ENCODE peak calls at places on chromosomes 3 and 15, in six cellular contexts. One of them, this sample, is unnamed.
A peak's percentile ranks its signal among the peaks of the same experiment; 100 is the strongest.

GRCh38 chr15:78565951-78566774 is 843 bp downstream of the CHRNA5 start:
- DNase-seq in HTR-8/SVneo: peak; percentile 39
- DNase-seq in iris pigment epithelial cell: peak; percentile 18
- DNase-seq in mucosa of descending colon: peak; percentile 31
- DNase-seq in AG09319: no peak
- DNase-seq in T-helper 1 cell: no peak
- DNase-seq in this sample: no peak

GRCh38 chr3:72924055-72924454 is 36.2 kb downstream of the GXYLT2 start:
- DNase-seq in HTR-8/SVneo: no peak
- DNase-seq in iris pigment epithelial cell: no peak
- DNase-seq in mucosa of descending colon: no peak
- DNase-seq in AG09319: no peak
- DNase-seq in T-helper 1 cell: no peak
- DNase-seq in this sample: no peak

GRCh38 chr15:79775821-79776220 is 121.0 kb downstream of the MTHFS start:
- DNase-seq in HTR-8/SVneo: no peak
- DNase-seq in iris pigment epithelial cell: no peak
- DNase-seq in mucosa of descending colon: no peak
- DNase-seq in AG09319: no peak
- DNase-seq in T-helper 1 cell: no peak
- DNase-seq in this sample: no peak

GRCh38 chr3:62928256-62928655 is 53.0 kb upstream of the CADPS start:
- DNase-seq in HTR-8/SVneo: no peak
- DNase-seq in iris pigment epithelial cell: no peak
- DNase-seq in mucosa of descending colon: no peak
- DNase-seq in AG09319: no peak
- DNase-seq in T-helper 1 cell: no peak
- DNase-seq in this sample: no peak

GRCh38 chr3:21894459-21895083 is 143.6 kb upstream of the ZNF385D start:
- DNase-seq in HTR-8/SVneo: peak; percentile 2
- DNase-seq in iris pigment epithelial cell: peak; percentile 35
- DNase-seq in mucosa of descending colon: no peak
- DNase-seq in AG09319: peak; percentile 3
- DNase-seq in T-helper 1 cell: no peak
- DNase-seq in this sample: no peak

GRCh38 chr3:134367869-134368750 is 6.1 kb downstream of the AMOTL2 start:
- DNase-seq in HTR-8/SVneo: no peak
- DNase-seq in iris pigment epithelial cell: no peak
- DNase-seq in mucosa of descending colon: no peak
- DNase-seq in AG09319: no peak
- DNase-seq in T-helper 1 cell: no peak
- DNase-seq in this sample: peak; percentile 52

GRCh38 chr3:194321666-194322640 is 29.2 kb downstream of the CPN2 start:
- DNase-seq in HTR-8/SVneo: no peak
- DNase-seq in iris pigment epithelial cell: no peak
- DNase-seq in mucosa of descending colon: no peak
- DNase-seq in AG09319: no peak
- DNase-seq in T-helper 1 cell: no peak
- DNase-seq in this sample: no peak

GRCh38 chr15:83747050-83747717 is 93.3 kb downstream of the ADAMTSL3 start:
- DNase-seq in HTR-8/SVneo: peak; percentile 40
- DNase-seq in iris pigment epithelial cell: peak; percentile 83
- DNase-seq in mucosa of descending colon: no peak
- DNase-seq in AG09319: no peak
- DNase-seq in T-helper 1 cell: no peak
- DNase-seq in this sample: no peak

GRCh38 chr3:11120091-11120845 is 34.0 kb upstream of the HRH1 start:
- DNase-seq in HTR-8/SVneo: no peak
- DNase-seq in iris pigment epithelial cell: peak; percentile 38
- DNase-seq in mucosa of descending colon: no peak
- DNase-seq in AG09319: no peak
- DNase-seq in T-helper 1 cell: no peak
- DNase-seq in this sample: no peak

GRCh38 chr3:4071481-4072184 is 231.5 kb upstream of the SETMAR start:
- DNase-seq in HTR-8/SVneo: no peak
- DNase-seq in iris pigment epithelial cell: no peak
- DNase-seq in mucosa of descending colon: peak; percentile 19
- DNase-seq in AG09319: no peak
- DNase-seq in T-helper 1 cell: no peak
- DNase-seq in this sample: no peak

GRCh38 chr3:134317106-134317947 is 56.9 kb downstream of the AMOTL2 start:
- DNase-seq in HTR-8/SVneo: no peak
- DNase-seq in iris pigment epithelial cell: no peak
- DNase-seq in mucosa of descending colon: no peak
- DNase-seq in AG09319: no peak
- DNase-seq in T-helper 1 cell: no peak
- DNase-seq in this sample: no peak

GRCh38 chr15:94910166-94910565 is 678.8 kb downstream of the MCTP2 start:
- DNase-seq in HTR-8/SVneo: no peak
- DNase-seq in iris pigment epithelial cell: peak; percentile 25
- DNase-seq in mucosa of descending colon: no peak
- DNase-seq in AG09319: no peak
- DNase-seq in T-helper 1 cell: peak; percentile 0
- DNase-seq in this sample: no peak

GRCh38 chr15:51172190-51172589 is 77.5 kb upstream of the TNFAIP8L3 start:
- DNase-seq in HTR-8/SVneo: no peak
- DNase-seq in iris pigment epithelial cell: peak; percentile 37
- DNase-seq in mucosa of descending colon: no peak
- DNase-seq in AG09319: no peak
- DNase-seq in T-helper 1 cell: no peak
- DNase-seq in this sample: no peak

GRCh38 chr15:69064649-69065048 is 50.2 kb downstream of the NOX5 start:
- DNase-seq in HTR-8/SVneo: no peak
- DNase-seq in iris pigment epithelial cell: no peak
- DNase-seq in mucosa of descending colon: no peak
- DNase-seq in AG09319: no peak
- DNase-seq in T-helper 1 cell: no peak
- DNase-seq in this sample: no peak

GRCh38 chr3:43041517-43041916 is 62.4 kb downstream of the GASK1A start:
- DNase-seq in HTR-8/SVneo: no peak
- DNase-seq in iris pigment epithelial cell: no peak
- DNase-seq in mucosa of descending colon: no peak
- DNase-seq in AG09319: no peak
- DNase-seq in T-helper 1 cell: no peak
- DNase-seq in this sample: no peak

GRCh38 chr3:124763644-124764358 is 33.5 kb downstream of the UMPS start:
- DNase-seq in HTR-8/SVneo: no peak
- DNase-seq in iris pigment epithelial cell: no peak
- DNase-seq in mucosa of descending colon: no peak
- DNase-seq in AG09319: no peak
- DNase-seq in T-helper 1 cell: no peak
- DNase-seq in this sample: no peak

GRCh38 chr3:123104550-123104949 is 37.7 kb downstream of the PDIA5 start:
- DNase-seq in HTR-8/SVneo: peak; percentile 59
- DNase-seq in iris pigment epithelial cell: peak; percentile 87
- DNase-seq in mucosa of descending colon: no peak
- DNase-seq in AG09319: peak; percentile 30
- DNase-seq in T-helper 1 cell: no peak
- DNase-seq in this sample: no peak

GRCh38 chr15:41944313-41944940 is 27.9 kb downstream of the EHD4 start:
- DNase-seq in HTR-8/SVneo: peak; percentile 84
- DNase-seq in iris pigment epithelial cell: peak; percentile 96
- DNase-seq in mucosa of descending colon: no peak
- DNase-seq in AG09319: peak; percentile 67
- DNase-seq in T-helper 1 cell: no peak
- DNase-seq in this sample: no peak

GRCh38 chr3:98602078-98602678 is 8.8 kb upstream of the CPOX start:
- DNase-seq in HTR-8/SVneo: peak; percentile 44
- DNase-seq in iris pigment epithelial cell: peak; percentile 76
- DNase-seq in mucosa of descending colon: no peak
- DNase-seq in AG09319: no peak
- DNase-seq in T-helper 1 cell: peak; percentile 48
- DNase-seq in this sample: no peak

GRCh38 chr15:68561146-68561545 is 17.6 kb upstream of the CORO2B start:
- DNase-seq in HTR-8/SVneo: no peak
- DNase-seq in iris pigment epithelial cell: no peak
- DNase-seq in mucosa of descending colon: no peak
- DNase-seq in AG09319: no peak
- DNase-seq in T-helper 1 cell: no peak
- DNase-seq in this sample: peak; percentile 66

GRCh38 chr15:84001037-84001436 is 234.5 kb upstream of the GOLGA6L4 start:
- DNase-seq in HTR-8/SVneo: no peak
- DNase-seq in iris pigment epithelial cell: no peak
- DNase-seq in mucosa of descending colon: no peak
- DNase-seq in AG09319: no peak
- DNase-seq in T-helper 1 cell: no peak
- DNase-seq in this sample: no peak

GRCh38 chr3:191345334-191345733 is 15.0 kb upstream of the UTS2B start:
- DNase-seq in HTR-8/SVneo: no peak
- DNase-seq in iris pigment epithelial cell: peak; percentile 52
- DNase-seq in mucosa of descending colon: no peak
- DNase-seq in AG09319: no peak
- DNase-seq in T-helper 1 cell: no peak
- DNase-seq in this sample: no peak

GRCh38 chr3:32117324-32117723 is 10.9 kb downstream of the GPD1L start:
- DNase-seq in HTR-8/SVneo: no peak
- DNase-seq in iris pigment epithelial cell: peak; percentile 9
- DNase-seq in mucosa of descending colon: no peak
- DNase-seq in AG09319: no peak
- DNase-seq in T-helper 1 cell: no peak
- DNase-seq in this sample: no peak

GRCh38 chr3:64939747-64940450 is 252.1 kb upstream of the ADAMTS9 start:
- DNase-seq in HTR-8/SVneo: no peak
- DNase-seq in iris pigment epithelial cell: no peak
- DNase-seq in mucosa of descending colon: peak; percentile 29
- DNase-seq in AG09319: no peak
- DNase-seq in T-helper 1 cell: no peak
- DNase-seq in this sample: no peak

GRCh38 chr3:104291878-104292277 is 1074.8 kb upstream of the ALCAM start:
- DNase-seq in HTR-8/SVneo: no peak
- DNase-seq in iris pigment epithelial cell: peak; percentile 14
- DNase-seq in mucosa of descending colon: no peak
- DNase-seq in AG09319: no peak
- DNase-seq in T-helper 1 cell: no peak
- DNase-seq in this sample: no peak

GRCh38 chr15:70258369-70259029 is 160.8 kb upstream of the TLE3 start:
- DNase-seq in HTR-8/SVneo: no peak
- DNase-seq in iris pigment epithelial cell: no peak
- DNase-seq in mucosa of descending colon: peak; percentile 62
- DNase-seq in AG09319: no peak
- DNase-seq in T-helper 1 cell: peak; percentile 63
- DNase-seq in this sample: peak; percentile 91

This sample was measured in chondrocyte.